ENCODE peak calls at places on chromosome 14, in six cellular contexts. One of them, this sample, is unnamed.
A peak's percentile ranks its signal among the peaks of the same experiment; 100 is the strongest.

GRCh38 chr14:101102875-101103274 is 199.4 kb upstream of the RTL1 start:
- DNase-seq in H1: no peak
- DNase-seq in spleen: peak; percentile 56
- DNase-seq in IMR-90: no peak
- DNase-seq in NB4: no peak
- DNase-seq in body of pancreas: no peak
- DNase-seq in this sample: peak; percentile 14

GRCh38 chr14:92573761-92574498 is 60.3 kb downstream of the RIN3 start:
- DNase-seq in IMR-90: no peak
- DNase-seq in spleen: no peak
- DNase-seq in body of pancreas: no peak
- DNase-seq in NB4: no peak
- DNase-seq in H1: no peak
- DNase-seq in this sample: no peak

GRCh38 chr14:94942601-94943000 is 172.7 kb upstream of the GSC start:
- DNase-seq in NB4: no peak
- DNase-seq in body of pancreas: no peak
- DNase-seq in spleen: no peak
- DNase-seq in IMR-90: no peak
- DNase-seq in H1: no peak
- DNase-seq in this sample: no peak

GRCh38 chr14:33307691-33308369 is 369.2 kb downstream of the NPAS3 start:
- DNase-seq in IMR-90: no peak
- DNase-seq in body of pancreas: peak; percentile 28
- DNase-seq in H1: no peak
- DNase-seq in NB4: no peak
- DNase-seq in spleen: no peak
- DNase-seq in this sample: peak; percentile 17

GRCh38 chr14:71060795-71061455 is 153.7 kb downstream of the PCNX1 start:
- DNase-seq in H1: no peak
- DNase-seq in IMR-90: peak; percentile 44
- DNase-seq in body of pancreas: no peak
- DNase-seq in spleen: no peak
- DNase-seq in NB4: no peak
- DNase-seq in this sample: no peak

GRCh38 chr14:21191809-21192446 is 36.1 kb upstream of the OR5AU1 start:
- DNase-seq in spleen: peak; percentile 95
- DNase-seq in NB4: peak; percentile 93
- DNase-seq in H1: peak; percentile 82
- DNase-seq in body of pancreas: peak; percentile 61
- DNase-seq in IMR-90: no peak
- DNase-seq in this sample: peak; percentile 76

GRCh38 chr14:66403183-66403582 is 83.0 kb upstream of the CCDC196 start:
- DNase-seq in spleen: no peak
- DNase-seq in NB4: peak; percentile 61
- DNase-seq in H1: no peak
- DNase-seq in body of pancreas: no peak
- DNase-seq in IMR-90: peak; percentile 28
- DNase-seq in this sample: no peak

GRCh38 chr14:82341386-82341785 is 807.7 kb upstream of the SEL1L start:
- DNase-seq in NB4: no peak
- DNase-seq in body of pancreas: no peak
- DNase-seq in IMR-90: no peak
- DNase-seq in spleen: no peak
- DNase-seq in H1: no peak
- DNase-seq in this sample: no peak

GRCh38 chr14:47040490-47040889 is 388.9 kb upstream of the RPL10L start:
- DNase-seq in NB4: peak; percentile 6
- DNase-seq in H1: no peak
- DNase-seq in spleen: no peak
- DNase-seq in IMR-90: no peak
- DNase-seq in body of pancreas: no peak
- DNase-seq in this sample: peak; percentile 17

GRCh38 chr14:91351508-91351853 is 66.1 kb downstream of the CCDC88C start:
- DNase-seq in body of pancreas: no peak
- DNase-seq in spleen: peak; percentile 74
- DNase-seq in IMR-90: no peak
- DNase-seq in H1: no peak
- DNase-seq in NB4: no peak
- DNase-seq in this sample: no peak

GRCh38 chr14:79246200-79246599 is 965.1 kb downstream of the DIO2 start:
- DNase-seq in spleen: no peak
- DNase-seq in NB4: no peak
- DNase-seq in body of pancreas: no peak
- DNase-seq in IMR-90: no peak
- DNase-seq in H1: no peak
- DNase-seq in this sample: no peak

GRCh38 chr14:35121026-35121886 is 534 bp downstream of the PPP2R3C start:
- DNase-seq in NB4: no peak
- DNase-seq in body of pancreas: peak; percentile 26
- DNase-seq in spleen: peak; percentile 80
- DNase-seq in H1: no peak
- DNase-seq in IMR-90: no peak
- DNase-seq in this sample: peak; percentile 25

GRCh38 chr14:58637391-58638230 is at the start of gene DACT1:
- DNase-seq in body of pancreas: peak; percentile 29
- DNase-seq in spleen: peak; percentile 91
- DNase-seq in NB4: peak; percentile 44
- DNase-seq in IMR-90: peak; percentile 79
- DNase-seq in H1: no peak
- DNase-seq in this sample: peak; percentile 70

GRCh38 chr14:24959791-24960331 is 90.1 kb downstream of the STXBP6 start:
- DNase-seq in body of pancreas: no peak
- DNase-seq in spleen: no peak
- DNase-seq in IMR-90: peak; percentile 55
- DNase-seq in NB4: no peak
- DNase-seq in H1: no peak
- DNase-seq in this sample: no peak

GRCh38 chr14:58899317-58899713 is 261.6 kb downstream of the DACT1 start:
- DNase-seq in NB4: no peak
- DNase-seq in spleen: no peak
- DNase-seq in H1: no peak
- DNase-seq in body of pancreas: no peak
- DNase-seq in IMR-90: peak; percentile 92
- DNase-seq in this sample: no peak

GRCh38 chr14:101906645-101907044 is 57.7 kb upstream of the DYNC1H1 start:
- DNase-seq in H1: no peak
- DNase-seq in body of pancreas: no peak
- DNase-seq in IMR-90: no peak
- DNase-seq in NB4: no peak
- DNase-seq in spleen: no peak
- DNase-seq in this sample: no peak

GRCh38 chr14:68622856-68623255 is 170.0 kb downstream of the ZFP36L1 start:
- DNase-seq in spleen: no peak
- DNase-seq in body of pancreas: no peak
- DNase-seq in H1: no peak
- DNase-seq in IMR-90: no peak
- DNase-seq in NB4: no peak
- DNase-seq in this sample: no peak

GRCh38 chr14:87566986-87567385 is 426.0 kb downstream of the GALC start:
- DNase-seq in IMR-90: peak; percentile 0
- DNase-seq in H1: no peak
- DNase-seq in NB4: no peak
- DNase-seq in spleen: no peak
- DNase-seq in body of pancreas: no peak
- DNase-seq in this sample: no peak

GRCh38 chr14:102164241-102164641 is 24.5 kb downstream of the WDR20 start:
- DNase-seq in NB4: peak; percentile 38
- DNase-seq in spleen: no peak
- DNase-seq in H1: no peak
- DNase-seq in IMR-90: peak; percentile 49
- DNase-seq in body of pancreas: no peak
- DNase-seq in this sample: no peak

DNA sequence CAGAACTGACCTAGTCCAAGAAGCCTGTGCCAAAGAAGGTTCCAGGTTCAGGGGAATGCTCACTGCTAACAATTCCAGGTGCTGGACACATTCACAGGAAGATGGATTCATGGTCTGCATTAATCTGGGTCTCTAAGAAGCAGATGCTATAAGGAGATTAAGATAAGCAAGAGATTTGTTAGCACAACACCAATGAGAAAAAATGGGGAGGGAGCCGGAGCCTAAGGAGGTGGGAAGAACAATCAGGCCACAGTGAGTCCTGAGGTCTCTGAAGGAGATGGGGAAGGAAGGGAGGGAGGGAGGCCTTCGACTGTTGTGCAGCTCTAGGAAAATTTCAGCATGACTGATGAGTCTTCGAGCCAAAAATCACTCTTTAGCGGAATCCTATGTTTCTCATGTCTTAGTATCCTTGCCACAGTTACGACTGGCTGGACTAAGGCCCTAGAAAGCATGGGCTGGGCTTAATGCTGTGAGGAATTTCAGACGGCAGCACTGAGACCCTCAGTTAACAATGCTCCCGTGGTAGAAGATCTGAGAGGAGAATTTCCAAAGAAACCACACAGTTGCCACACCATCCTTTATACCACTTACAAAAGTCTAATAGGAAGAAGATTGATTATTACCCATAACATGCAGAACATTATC is 31.5 kb upstream of the PTGDR start:
- DNase-seq in body of pancreas: no peak
- DNase-seq in spleen: no peak
- DNase-seq in NB4: no peak
- DNase-seq in IMR-90: no peak
- DNase-seq in H1: no peak
- DNase-seq in this sample: no peak
- H3K4me3 ChIP-seq in body of pancreas: no peak overlapping the region
- H3K4me3 ChIP-seq in spleen: no peak overlapping the region
- H3K4me3 ChIP-seq in NB4: no peak overlapping the region
- H3K4me3 ChIP-seq in IMR-90: no peak overlapping the region
- H3K4me3 ChIP-seq in H1: no peak overlapping the region
- H3K4me3 ChIP-seq in this sample: no peak overlapping the region

DNA sequence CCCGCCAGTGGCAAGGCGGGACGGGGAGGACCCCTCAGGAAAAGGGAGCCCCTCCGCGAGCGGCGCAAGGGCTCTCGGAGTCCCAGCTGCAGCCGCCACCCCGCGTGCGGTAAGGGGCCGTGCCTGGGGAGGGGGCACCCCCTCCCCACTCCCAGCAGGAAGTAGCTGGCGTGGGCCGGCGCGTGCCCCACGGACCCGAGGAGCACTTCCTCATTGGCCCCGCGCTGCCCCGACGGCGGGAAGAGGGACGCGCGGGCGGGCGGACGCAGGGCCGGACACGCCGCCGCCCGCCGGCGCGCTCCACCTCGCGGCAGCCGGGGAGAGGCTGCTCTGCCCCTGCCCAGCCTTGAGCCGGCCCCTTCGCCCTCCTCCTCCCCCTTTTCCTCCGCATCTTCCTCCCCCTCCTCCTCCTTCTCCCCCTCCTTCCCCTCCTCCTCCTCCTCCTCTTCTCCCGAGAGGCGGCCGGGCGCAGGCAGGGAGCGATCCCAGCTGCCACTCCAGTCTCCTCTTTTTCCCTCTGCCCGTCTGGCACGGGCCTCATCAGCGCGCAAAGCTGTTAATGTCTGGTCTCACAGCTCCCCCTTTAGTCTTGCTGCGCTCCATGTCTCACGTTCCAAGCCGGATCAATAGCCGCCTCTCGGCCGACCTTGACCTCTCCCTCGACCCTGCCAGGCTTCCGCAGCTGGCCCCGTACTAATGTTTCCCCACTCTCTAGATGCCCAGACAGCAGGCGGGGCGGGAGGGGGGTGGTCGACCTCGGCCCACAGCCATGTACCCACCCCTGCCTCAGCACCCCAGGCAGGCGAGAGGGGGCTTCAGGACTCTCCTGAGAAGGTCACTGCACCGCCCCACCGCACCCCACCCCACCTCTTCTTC is 2.6 kb upstream of the BCL11B start:
- DNase-seq in body of pancreas: peak; percentile 51
- DNase-seq in spleen: no peak
- DNase-seq in NB4: peak; percentile 86
- DNase-seq in H1: peak; percentile 89
- DNase-seq in IMR-90: peak; percentile 37
- DNase-seq in this sample: peak; percentile 83
- TF ChIP-seq POLR2A in body of pancreas: no peak
- TF ChIP-seq POLR2A in spleen: no peak
- TF ChIP-seq POLR2A in NB4: no peak
- TF ChIP-seq POLR2A in H1: no peak
- TF ChIP-seq POLR2A in IMR-90: no peak
- TF ChIP-seq POLR2A in this sample: no peak

GRCh38 chr14:73239463-73240241 is 2.3 kb downstream of the PAPLN start:
- DNase-seq in spleen: no peak
- DNase-seq in body of pancreas: peak; percentile 9
- DNase-seq in NB4: no peak
- DNase-seq in H1: no peak
- DNase-seq in IMR-90: peak; percentile 49
- DNase-seq in this sample: peak; percentile 83
- H3K4me3 ChIP-seq in spleen: peak overlapping the region; percentile 19
- H3K4me3 ChIP-seq in body of pancreas: no peak overlapping the region
- H3K4me3 ChIP-seq in NB4: no peak overlapping the region
- H3K4me3 ChIP-seq in H1: peak overlapping the region; percentile 29
- H3K4me3 ChIP-seq in IMR-90: no peak overlapping the region
- H3K4me3 ChIP-seq in this sample: peak overlapping the region; percentile 55

GRCh38 chr14:81220488-81220766 is 332 bp downstream of the GTF2A1 start:
- DNase-seq in IMR-90: no peak
- DNase-seq in NB4: no peak
- DNase-seq in body of pancreas: no peak
- DNase-seq in H1: no peak
- DNase-seq in spleen: no peak
- DNase-seq in this sample: no peak
- TF ChIP-seq POLR2A in IMR-90: no peak
- TF ChIP-seq POLR2A in NB4: no peak
- TF ChIP-seq POLR2A in body of pancreas: no peak
- TF ChIP-seq POLR2A in H1: no peak
- TF ChIP-seq POLR2A in spleen: no peak
- TF ChIP-seq POLR2A in this sample: no peak

GRCh38 chr14:77738559-77739250 is 22.3 kb downstream of the SNW1 start:
- DNase-seq in spleen: no peak
- DNase-seq in NB4: no peak
- DNase-seq in H1: no peak
- DNase-seq in body of pancreas: peak; percentile 28
- DNase-seq in IMR-90: peak; percentile 45
- DNase-seq in this sample: no peak
- H3K4me3 ChIP-seq in spleen: no peak overlapping the region
- H3K4me3 ChIP-seq in NB4: no peak overlapping the region
- H3K4me3 ChIP-seq in H1: no peak overlapping the region
- H3K4me3 ChIP-seq in body of pancreas: no peak overlapping the region
- H3K4me3 ChIP-seq in IMR-90: no peak overlapping the region
- H3K4me3 ChIP-seq in this sample: no peak overlapping the region

DNA sequence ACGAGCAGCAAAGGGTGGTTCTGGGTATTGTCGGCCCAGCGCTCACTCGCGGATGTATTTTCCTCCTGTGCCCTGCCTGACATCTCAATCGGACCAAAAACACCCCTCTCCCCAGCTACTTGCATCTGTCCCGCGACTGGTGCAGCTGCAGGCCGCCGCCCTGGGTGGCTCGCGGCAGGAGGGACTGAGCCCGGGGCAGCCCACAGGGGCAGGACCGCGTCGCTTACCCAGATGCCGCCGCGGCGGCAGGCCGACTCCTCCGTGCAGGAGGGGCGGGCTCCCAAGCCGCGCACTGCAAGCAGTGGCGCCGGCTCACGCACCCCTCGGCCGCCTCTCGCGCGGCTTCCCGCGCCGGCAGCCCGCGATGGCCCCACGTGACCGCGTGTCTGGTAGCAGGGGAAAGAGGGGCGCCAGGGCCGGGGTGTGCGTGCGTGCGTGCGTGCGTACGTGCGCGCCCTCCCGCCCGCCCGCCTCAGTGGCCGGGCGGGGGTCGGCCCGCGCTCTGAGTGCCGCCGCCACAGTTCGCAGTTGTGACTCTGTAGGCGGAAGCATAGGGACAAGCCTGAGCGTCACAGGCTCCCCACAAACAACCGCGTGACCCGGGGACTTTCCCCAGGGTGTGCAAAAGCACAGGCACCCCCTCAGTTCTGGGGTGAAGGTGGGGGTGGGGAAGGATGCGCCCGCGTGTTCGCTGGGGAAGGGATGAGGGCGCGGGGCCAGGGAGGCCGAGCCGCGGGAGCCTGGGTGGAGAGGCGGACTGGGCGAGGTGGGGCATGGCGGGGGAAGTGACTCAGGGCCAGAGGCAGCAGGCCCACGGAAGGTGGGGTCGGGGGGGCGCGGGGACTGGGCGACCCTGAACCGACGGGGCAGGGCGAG is at the start of gene ZBTB25:
- DNase-seq in spleen: peak; percentile 99
- DNase-seq in body of pancreas: peak; percentile 86
- DNase-seq in IMR-90: peak; percentile 93
- DNase-seq in NB4: peak; percentile 94
- DNase-seq in H1: peak; percentile 78
- DNase-seq in this sample: peak; percentile 95
- TF ChIP-seq POLR2A in spleen: peak; percentile 50
- TF ChIP-seq POLR2A in body of pancreas: peak; percentile 94
- TF ChIP-seq POLR2A in IMR-90: peak; percentile 72
- TF ChIP-seq POLR2A in NB4: peak; percentile 85
- TF ChIP-seq POLR2A in H1: peak; percentile 62
- TF ChIP-seq POLR2A in this sample: no peak